ENCODE peak calls at places on chromosomes 4 and X, in five cellular contexts. J is psoas muscle, X is A549, O is upper lobe of right lung, C is pancreas. P is an unnamed sample.

GRCh38 chr4:129140521-129140920 is 44.6 kb downstream of the C4orf33 start:
- DNase-seq in J (no peak), X (no peak), O (no peak), C (no peak), P (no peak)

GRCh38 chrX:41666251-41666650 is 22.5 kb upstream of the GPR34 start:
- DNase-seq in J (no peak), X (no peak), O (no peak), C (no peak), P (no peak)

GRCh38 chr4:82833696-82834313 is 35.2 kb upstream of the SCD5 start:
- DNase-seq in J (no peak), X (peak; percentile 33), O (no peak), C (no peak), P (no peak)

GRCh38 chrX:153312041-153312440 is 9.5 kb downstream of the PNMA6F start:
- DNase-seq in J (no peak), X (no peak), O (no peak), C (no peak), P (no peak)

GRCh38 chr4:158739600-158739999 is 16.4 kb upstream of the PPID start:
- DNase-seq in J (no peak), X (no peak), O (no peak), C (no peak), P (no peak)

GRCh38 chrX:129701624-129702069 is 37.1 kb upstream of the XPNPEP2 start:
- DNase-seq in J (peak; percentile 87), X (no peak), O (peak; percentile 61), C (no peak), P (no peak)

GRCh38 chr4:89754531-89754930 is 82.4 kb downstream of the SNCA start:
- DNase-seq in J (no peak), X (no peak), O (no peak), C (no peak), P (no peak)

GRCh38 chr4:110062166-110062565 is 136.2 kb downstream of the ELOVL6 start:
- DNase-seq in J (no peak), X (no peak), O (no peak), C (no peak), P (no peak)

GRCh38 chrX:97847885-97848679 is 964.4 kb downstream of the RPA4 start:
- DNase-seq in J (no peak), X (no peak), O (no peak), C (no peak), P (no peak)

GRCh38 chr4:93764647-93765246 is 63.8 kb upstream of the ATOH1 start:
- DNase-seq in J (no peak), X (peak; percentile 40), O (no peak), C (no peak), P (no peak)

GRCh38 chr4:110641218-110641617 is 18.3 kb upstream of the PITX2 start:
- DNase-seq in J (no peak), X (no peak), O (no peak), C (no peak), P (no peak)

GRCh38 chr4:91212140-91212681 is 1085.0 kb downstream of the CCSER1 start:
- DNase-seq in J (no peak), X (no peak), O (no peak), C (no peak), P (no peak)

GRCh38 chrX:39115166-39115565 is 313.9 kb downstream of the MID1IP1 start:
- DNase-seq in J (no peak), X (no peak), O (no peak), C (no peak), P (no peak)

GRCh38 chr4:1399508-1400190 is 6.6 kb downstream of the NKX1-1 start:
- DNase-seq in J (peak; percentile 30), X (no peak), O (peak; percentile 37), C (no peak), P (peak; percentile 15)

GRCh38 chrX:40267334-40268118 is 169.8 kb upstream of the BCOR start:
- DNase-seq in J (no peak), X (no peak), O (peak; percentile 58), C (no peak), P (no peak)

GRCh38 chr4:102537280-102537679 is 36.1 kb downstream of the NFKB1 start:
- DNase-seq in J (no peak), X (no peak), O (no peak), C (no peak), P (no peak)

GRCh38 chr4:26854701-26855100 is 5.9 kb upstream of the STIM2 start:
- DNase-seq in J (no peak), X (no peak), O (no peak), C (no peak), P (no peak)

GRCh38 chr4:99624141-99624719 is 33.4 kb downstream of the C4orf54 start:
- DNase-seq in J (no peak), X (no peak), O (no peak), C (no peak), P (no peak)

GRCh38 chrX:130055899-130056298 is 54.4 kb downstream of the ELF4 start:
- DNase-seq in J (no peak), X (no peak), O (no peak), C (no peak), P (no peak)

GRCh38 chrX:2286731-2287130 is 214.0 kb downstream of the DHRSX start:
- DNase-seq in J (no peak), X (no peak), O (no peak), C (no peak), P (no peak)

GRCh38 chr4:186701273-186701672 is 22.4 kb downstream of the FAT1 start:
- DNase-seq in J (no peak), X (no peak), O (no peak), C (no peak), P (no peak)

GRCh38 chr4:6374575-6374974 is 97.8 kb downstream of the PPP2R2C start:
- DNase-seq in J (peak; percentile 15), X (no peak), O (no peak), C (no peak), P (peak; percentile 10)

GRCh38 chr4:106315476-106315967 is 487 bp downstream of the TBCK start:
- DNase-seq in J (no peak), X (no peak), O (no peak), C (no peak), P (peak; percentile 42)

GRCh38 chr4:2932951-2933565 is 30.1 kb downstream of the NOP14 start:
- DNase-seq in J (peak; percentile 70), X (no peak), O (peak; percentile 68), C (peak; percentile 51), P (peak; percentile 51)

DNA sequence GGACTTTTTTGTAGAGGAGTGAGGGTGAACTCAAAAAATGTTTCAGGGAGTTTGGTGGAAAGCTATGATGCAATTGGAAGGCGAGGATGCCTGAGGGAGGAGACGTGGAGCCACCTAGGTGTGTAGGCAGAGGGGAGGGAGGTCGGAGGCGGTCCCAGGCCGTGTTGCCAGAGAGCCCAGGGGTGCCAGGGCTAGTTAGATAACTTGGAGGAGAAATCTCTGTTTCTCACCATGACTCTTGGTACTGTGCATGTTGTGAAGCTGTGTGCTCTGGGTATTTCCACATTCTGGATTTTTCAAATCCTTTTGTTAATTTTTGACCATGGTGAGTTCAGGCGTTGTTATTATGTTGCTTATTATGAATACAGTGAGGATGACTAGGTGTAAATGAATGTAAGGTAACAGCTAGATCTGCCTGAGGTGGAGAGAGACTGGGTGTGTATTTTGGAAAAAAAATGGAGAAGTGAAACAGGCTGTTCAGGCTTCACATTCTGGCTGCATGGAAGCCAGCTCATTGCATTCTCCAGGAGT is 4.5 kb downstream of the RAB9A start:
- DNase-seq in J (no peak), X (no peak), O (no peak), C (no peak), P (no peak)
- H3K4me3 ChIP-seq in J (no peak overlapping the region), X (no peak overlapping the region), O (no peak overlapping the region), C (no peak overlapping the region), P (no peak overlapping the region)

GRCh38 chr4:14912426-14912825 is 89.9 kb upstream of the CPEB2 start:
- DNase-seq in J (no peak), X (no peak), O (no peak), C (no peak), P (no peak)

GRCh38 chr4:14915018-14915417 is 87.3 kb upstream of the CPEB2 start:
- DNase-seq in J (no peak), X (peak; percentile 18), O (no peak), C (no peak), P (no peak)

GRCh38 chr4:14906805-14907204 is 95.5 kb upstream of the CPEB2 start:
- DNase-seq in J (no peak), X (no peak), O (no peak), C (no peak), P (no peak)

GRCh38 chr4:14908635-14909034 is 93.6 kb upstream of the CPEB2 start:
- DNase-seq in J (no peak), X (no peak), O (no peak), C (no peak), P (no peak)

DNA sequence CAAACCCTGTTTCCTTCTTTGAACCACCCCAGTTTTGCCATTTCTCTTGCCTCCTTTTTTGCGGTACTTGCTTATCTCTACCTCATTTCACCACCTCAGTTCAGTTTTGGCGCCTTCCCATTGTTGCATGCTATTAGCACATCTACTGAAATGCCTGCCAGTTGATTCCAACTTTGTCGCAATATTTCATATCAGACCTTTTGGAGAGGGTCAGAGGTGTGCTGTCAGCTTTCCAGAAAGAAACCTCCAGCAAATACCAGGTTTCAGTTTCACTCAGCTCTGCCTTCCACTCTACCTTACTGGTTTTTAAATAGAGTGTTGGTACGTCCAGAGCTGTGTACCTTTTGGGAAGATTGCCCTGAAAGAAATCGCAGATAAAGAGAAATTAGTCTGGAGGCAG is 91.9 kb upstream of the CPEB2 start:
- DNase-seq in J (no peak), X (no peak), O (no peak), C (no peak), P (no peak)
- H3K27ac ChIP-seq in J (no peak overlapping the region), X (no peak overlapping the region), O (no peak overlapping the region), C (no peak overlapping the region), P (no peak overlapping the region)

DNA sequence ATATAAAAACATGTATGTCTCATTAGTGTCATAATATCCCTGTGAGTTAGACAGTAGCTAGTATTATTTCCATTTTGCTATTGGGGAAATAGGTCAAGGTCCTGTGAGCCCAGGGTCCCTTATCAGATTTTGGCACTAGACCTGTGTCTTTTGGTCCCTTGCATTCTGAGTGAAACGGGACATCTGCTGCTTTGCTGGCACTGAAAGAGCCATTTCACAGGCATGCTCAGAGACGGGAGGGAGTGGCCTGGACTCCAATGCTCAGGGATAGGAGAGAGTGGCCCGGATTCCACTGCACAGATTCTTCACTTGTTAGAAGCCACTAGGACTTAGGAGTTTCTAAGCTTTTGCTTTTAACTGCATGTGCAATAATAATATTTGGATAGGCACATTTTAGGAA is 177.2 kb downstream of the TSPAN5 start:
- DNase-seq in J (no peak), X (no peak), O (no peak), C (no peak), P (no peak)
- H3K4me1 ChIP-seq in J (no peaks in the 10 kb centered on the region), X (peaks cover 45% of the 10 kb centered on the region), O (no peaks in the 10 kb centered on the region), C (no peaks in the 10 kb centered on the region), P (no peaks in the 10 kb centered on the region)

DNA sequence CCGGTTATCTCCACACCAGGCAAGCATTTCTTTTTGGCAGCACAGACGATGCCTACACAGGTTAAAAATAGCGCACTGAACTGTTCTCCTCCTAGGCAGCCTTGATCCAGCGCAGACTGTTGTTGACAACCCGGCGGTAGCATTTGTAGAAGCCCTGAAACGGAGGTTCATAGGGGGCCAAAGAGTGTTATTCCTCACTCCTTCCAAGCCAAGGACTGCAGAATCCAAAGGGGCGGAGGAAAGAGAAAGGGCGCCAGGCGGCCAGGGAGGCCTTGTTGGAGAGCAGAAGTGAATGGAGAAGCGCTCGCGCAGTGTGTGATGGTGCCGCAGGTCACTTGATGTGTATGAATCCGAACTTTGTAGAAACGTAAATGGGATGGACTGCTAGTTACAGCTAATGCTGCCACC is 82.7 kb downstream of the TENM3 start:
- DNase-seq in J (no peak), X (no peak), O (no peak), C (no peak), P (no peak)
- H3K4me3 ChIP-seq in J (no peak overlapping the region), X (no peak overlapping the region), O (no peak overlapping the region), C (no peak overlapping the region), P (no peak overlapping the region)

P was measured in lower lobe of right lung.